ENCODE peak calls at places on chromosomes 5 and 9, in five cellular contexts. One of them, this sample, is unnamed.

GRCh38 chr5:60248900-60249299 is 355.4 kb upstream of the PDE4D start:
- DNase-seq in osteocyte: no peak
- DNase-seq in NCI-H146: no peak
- DNase-seq in stimulated activated CD4-positive, alpha-beta T cell treated with anti-CD3 and anti-CD28 coated beads, Interleukin-12 subunit alpha, Interleukin-12 subunit beta, amount 100 ng/mL, for 4 hours: no peak
- DNase-seq in Ammon's horn: peak
- DNase-seq in this sample: no peak

GRCh38 chr5:126525630-126526245 is 69.3 kb downstream of the ALDH7A1 start:
- DNase-seq in Ammon's horn: peak
- DNase-seq in stimulated activated CD4-positive, alpha-beta T cell treated with anti-CD3 and anti-CD28 coated beads, Interleukin-12 subunit alpha, Interleukin-12 subunit beta, amount 100 ng/mL, for 4 hours: no peak
- DNase-seq in NCI-H146: no peak
- DNase-seq in osteocyte: peak
- DNase-seq in this sample: no peak

GRCh38 chr5:168176251-168176650 is 115.2 kb upstream of the WWC1 start:
- DNase-seq in stimulated activated CD4-positive, alpha-beta T cell treated with anti-CD3 and anti-CD28 coated beads, Interleukin-12 subunit alpha, Interleukin-12 subunit beta, amount 100 ng/mL, for 4 hours: no peak
- DNase-seq in NCI-H146: no peak
- DNase-seq in Ammon's horn: no peak
- DNase-seq in osteocyte: no peak
- DNase-seq in this sample: no peak

GRCh38 chr5:168366124-168366523 is 74.7 kb downstream of the WWC1 start:
- DNase-seq in NCI-H146: no peak
- DNase-seq in stimulated activated CD4-positive, alpha-beta T cell treated with anti-CD3 and anti-CD28 coated beads, Interleukin-12 subunit alpha, Interleukin-12 subunit beta, amount 100 ng/mL, for 4 hours: no peak
- DNase-seq in osteocyte: no peak
- DNase-seq in Ammon's horn: no peak
- DNase-seq in this sample: no peak

GRCh38 chr5:179769796-179770195 is 24.0 kb upstream of the LTC4S start:
- DNase-seq in NCI-H146: no peak
- DNase-seq in Ammon's horn: no peak
- DNase-seq in osteocyte: no peak
- DNase-seq in stimulated activated CD4-positive, alpha-beta T cell treated with anti-CD3 and anti-CD28 coated beads, Interleukin-12 subunit alpha, Interleukin-12 subunit beta, amount 100 ng/mL, for 4 hours: no peak
- DNase-seq in this sample: no peak

GRCh38 chr5:152255411-152255810 is 149.7 kb downstream of the NMUR2 start:
- DNase-seq in Ammon's horn: no peak
- DNase-seq in osteocyte: no peak
- DNase-seq in stimulated activated CD4-positive, alpha-beta T cell treated with anti-CD3 and anti-CD28 coated beads, Interleukin-12 subunit alpha, Interleukin-12 subunit beta, amount 100 ng/mL, for 4 hours: no peak
- DNase-seq in NCI-H146: no peak
- DNase-seq in this sample: no peak

GRCh38 chr9:37370282-37370681 is 52.2 kb upstream of the GRHPR start:
- DNase-seq in osteocyte: no peak
- DNase-seq in stimulated activated CD4-positive, alpha-beta T cell treated with anti-CD3 and anti-CD28 coated beads, Interleukin-12 subunit alpha, Interleukin-12 subunit beta, amount 100 ng/mL, for 4 hours: no peak
- DNase-seq in Ammon's horn: no peak
- DNase-seq in NCI-H146: no peak
- DNase-seq in this sample: no peak

GRCh38 chr5:54738118-54738972 is 220.8 kb downstream of the SNX18 start:
- DNase-seq in NCI-H146: no peak
- DNase-seq in stimulated activated CD4-positive, alpha-beta T cell treated with anti-CD3 and anti-CD28 coated beads, Interleukin-12 subunit alpha, Interleukin-12 subunit beta, amount 100 ng/mL, for 4 hours: no peak
- DNase-seq in osteocyte: no peak
- DNase-seq in Ammon's horn: peak
- DNase-seq in this sample: no peak

GRCh38 chr9:72441296-72442211 is 76.5 kb upstream of the ZFAND5 start:
- DNase-seq in Ammon's horn: peak
- DNase-seq in NCI-H146: no peak
- DNase-seq in osteocyte: no peak
- DNase-seq in stimulated activated CD4-positive, alpha-beta T cell treated with anti-CD3 and anti-CD28 coated beads, Interleukin-12 subunit alpha, Interleukin-12 subunit beta, amount 100 ng/mL, for 4 hours: no peak
- DNase-seq in this sample: no peak

GRCh38 chr5:171415115-171415730 is 4.2 kb upstream of the FGF18 start:
- DNase-seq in stimulated activated CD4-positive, alpha-beta T cell treated with anti-CD3 and anti-CD28 coated beads, Interleukin-12 subunit alpha, Interleukin-12 subunit beta, amount 100 ng/mL, for 4 hours: no peak
- DNase-seq in osteocyte: no peak
- DNase-seq in Ammon's horn: no peak
- DNase-seq in NCI-H146: no peak
- DNase-seq in this sample: no peak

GRCh38 chr9:105357937-105358336 is 89.9 kb upstream of the FSD1L start:
- DNase-seq in stimulated activated CD4-positive, alpha-beta T cell treated with anti-CD3 and anti-CD28 coated beads, Interleukin-12 subunit alpha, Interleukin-12 subunit beta, amount 100 ng/mL, for 4 hours: no peak
- DNase-seq in NCI-H146: no peak
- DNase-seq in Ammon's horn: no peak
- DNase-seq in osteocyte: no peak
- DNase-seq in this sample: no peak

GRCh38 chr5:176870110-176870591 is 29.0 kb downstream of the HK3 start:
- DNase-seq in stimulated activated CD4-positive, alpha-beta T cell treated with anti-CD3 and anti-CD28 coated beads, Interleukin-12 subunit alpha, Interleukin-12 subunit beta, amount 100 ng/mL, for 4 hours: no peak
- DNase-seq in osteocyte: no peak
- DNase-seq in Ammon's horn: peak
- DNase-seq in NCI-H146: peak
- DNase-seq in this sample: no peak

GRCh38 chr5:88682797-88683496 is 200.0 kb downstream of the MEF2C start:
- DNase-seq in stimulated activated CD4-positive, alpha-beta T cell treated with anti-CD3 and anti-CD28 coated beads, Interleukin-12 subunit alpha, Interleukin-12 subunit beta, amount 100 ng/mL, for 4 hours: no peak
- DNase-seq in NCI-H146: no peak
- DNase-seq in Ammon's horn: no peak
- DNase-seq in osteocyte: no peak
- DNase-seq in this sample: no peak

GRCh38 chr9:3936520-3937235 is 363.2 kb downstream of the GLIS3 start:
- DNase-seq in Ammon's horn: no peak
- DNase-seq in NCI-H146: no peak
- DNase-seq in osteocyte: no peak
- DNase-seq in stimulated activated CD4-positive, alpha-beta T cell treated with anti-CD3 and anti-CD28 coated beads, Interleukin-12 subunit alpha, Interleukin-12 subunit beta, amount 100 ng/mL, for 4 hours: no peak
- DNase-seq in this sample: no peak

GRCh38 chr5:127875235-127876021 is 172.2 kb downstream of the CCDC192 start:
- DNase-seq in NCI-H146: peak
- DNase-seq in stimulated activated CD4-positive, alpha-beta T cell treated with anti-CD3 and anti-CD28 coated beads, Interleukin-12 subunit alpha, Interleukin-12 subunit beta, amount 100 ng/mL, for 4 hours: no peak
- DNase-seq in osteocyte: no peak
- DNase-seq in Ammon's horn: peak
- DNase-seq in this sample: peak

GRCh38 chr5:169296456-169297220 is 4.3 kb downstream of the SLIT3 start:
- DNase-seq in Ammon's horn: no peak
- DNase-seq in osteocyte: no peak
- DNase-seq in NCI-H146: no peak
- DNase-seq in stimulated activated CD4-positive, alpha-beta T cell treated with anti-CD3 and anti-CD28 coated beads, Interleukin-12 subunit alpha, Interleukin-12 subunit beta, amount 100 ng/mL, for 4 hours: no peak
- DNase-seq in this sample: no peak

GRCh38 chr5:6236858-6237481 is 141.4 kb downstream of the MED10 start:
- DNase-seq in Ammon's horn: no peak
- DNase-seq in stimulated activated CD4-positive, alpha-beta T cell treated with anti-CD3 and anti-CD28 coated beads, Interleukin-12 subunit alpha, Interleukin-12 subunit beta, amount 100 ng/mL, for 4 hours: no peak
- DNase-seq in osteocyte: peak
- DNase-seq in NCI-H146: no peak
- DNase-seq in this sample: no peak

GRCh38 chr5:58755397-58755796 is 172.5 kb downstream of the RAB3C start:
- DNase-seq in stimulated activated CD4-positive, alpha-beta T cell treated with anti-CD3 and anti-CD28 coated beads, Interleukin-12 subunit alpha, Interleukin-12 subunit beta, amount 100 ng/mL, for 4 hours: no peak
- DNase-seq in Ammon's horn: no peak
- DNase-seq in osteocyte: no peak
- DNase-seq in NCI-H146: no peak
- DNase-seq in this sample: no peak

GRCh38 chr5:125829349-125829748 is 593.9 kb upstream of the GRAMD2B start:
- DNase-seq in NCI-H146: no peak
- DNase-seq in osteocyte: no peak
- DNase-seq in stimulated activated CD4-positive, alpha-beta T cell treated with anti-CD3 and anti-CD28 coated beads, Interleukin-12 subunit alpha, Interleukin-12 subunit beta, amount 100 ng/mL, for 4 hours: no peak
- DNase-seq in Ammon's horn: no peak
- DNase-seq in this sample: no peak

GRCh38 chr5:157219491-157220271 is 39.0 kb downstream of the ITK start:
- DNase-seq in NCI-H146: no peak
- DNase-seq in osteocyte: no peak
- DNase-seq in Ammon's horn: no peak
- DNase-seq in stimulated activated CD4-positive, alpha-beta T cell treated with anti-CD3 and anti-CD28 coated beads, Interleukin-12 subunit alpha, Interleukin-12 subunit beta, amount 100 ng/mL, for 4 hours: no peak
- DNase-seq in this sample: no peak

This sample was measured in naive thymus-derived CD4-positive, alpha-beta T cell.